ENCODE peak calls at places on chromosomes 6 and 20, in five cellular contexts. E is activated naive CD8-positive, alpha-beta T cell treated with anti-CD3 and anti-CD28 coated beads, Interleukin-2, amount 50 U/mL, for 24 hours; K is effector memory CD8-positive, alpha-beta T cell; D is activated naive CD4-positive, alpha-beta T cell treated with anti-CD3 and anti-CD28 coated beads, Interleukin-2, amount 50 U/mL, for 72 hours; S is activated B cell treated with CpG ODN at 0.5 μM for 24 hours. Y is an unnamed sample.

GRCh38 chr6:155219858-155220301 is 43.9 kb upstream of the CLDN20 start:
- ATAC-seq in E (no peak), K (no peak), D (no peak), S (no peak), Y (no peak)

GRCh38 chr6:149615805-149616204 is 32.7 kb downstream of the KATNA1 start:
- ATAC-seq in E (no peak), K (no peak), D (no peak), S (no peak), Y (no peak)

GRCh38 chr6:168249746-168250145 is 69.8 kb downstream of the DACT2 start:
- ATAC-seq in E (no peak), K (no peak), D (no peak), S (no peak), Y (peak; percentile 5)

GRCh38 chr6:100946021-100946540 is 65.0 kb upstream of the ASCC3 start:
- ATAC-seq in E (no peak), K (no peak), D (no peak), S (no peak), Y (no peak)

GRCh38 chr6:85459224-85459901 is 9.5 kb downstream of the NT5E start:
- ATAC-seq in E (no peak), K (no peak), D (no peak), S (no peak), Y (no peak)

GRCh38 chr20:7085448-7085847 is 318.0 kb downstream of the BMP2 start:
- ATAC-seq in E (no peak), K (no peak), D (no peak), S (no peak), Y (no peak)

GRCh38 chr20:54494303-54495006 is 19.1 kb downstream of the DOK5 start:
- ATAC-seq in E (no peak), K (no peak), D (no peak), S (no peak), Y (no peak)

GRCh38 chr20:12053348-12053747 is 135.7 kb downstream of the BTBD3 start:
- ATAC-seq in E (no peak), K (no peak), D (peak; percentile 36), S (peak; percentile 31), Y (no peak)

GRCh38 chr6:155583997-155584396 is 128.4 kb upstream of the NOX3 start:
- ATAC-seq in E (no peak), K (no peak), D (no peak), S (no peak), Y (no peak)

GRCh38 chr6:24924956-24925355 is 10.8 kb downstream of the RIPOR2 start:
- ATAC-seq in E (peak; percentile 55), K (peak; percentile 15), D (peak; percentile 59), S (peak; percentile 20), Y (peak; percentile 65)

GRCh38 chr6:147126618-147127022 is 77.6 kb upstream of the STXBP5 start:
- ATAC-seq in E (no peak), K (no peak), D (no peak), S (no peak), Y (no peak)

GRCh38 chr20:20734475-20734948 is 22.1 kb upstream of the RALGAPA2 start:
- ATAC-seq in E (peak; percentile 90), K (peak; percentile 27), D (peak; percentile 92), S (peak; percentile 31), Y (peak; percentile 44)

GRCh38 chr20:53244711-53245110 is 272.6 kb downstream of the TSHZ2 start:
- ATAC-seq in E (no peak), K (no peak), D (no peak), S (no peak), Y (no peak)

GRCh38 chr6:165880721-165881120 is 217.7 kb upstream of the PDE10A start:
- ATAC-seq in E (no peak), K (no peak), D (no peak), S (no peak), Y (no peak)

GRCh38 chr6:30450548-30450907 is 38.8 kb upstream of the HLA-E start:
- ATAC-seq in E (peak; percentile 14), K (peak; percentile 35), D (peak; percentile 11), S (no peak), Y (peak; percentile 38)

GRCh38 chr6:45791181-45791580 is 224.5 kb downstream of the CLIC5 start:
- ATAC-seq in E (no peak), K (no peak), D (no peak), S (no peak), Y (peak; percentile 78)

GRCh38 chr6:5941188-5941587 is 65.5 kb downstream of the NRN1 start:
- ATAC-seq in E (no peak), K (no peak), D (no peak), S (no peak), Y (no peak)

GRCh38 chr6:157800420-157801237 is 22.4 kb upstream of the SNX9 start:
- ATAC-seq in E (peak; percentile 91), K (no peak), D (peak; percentile 88), S (peak; percentile 90), Y (peak; percentile 83)

GRCh38 chr20:38237381-38237780 is 23.2 kb downstream of the KIAA1755 start:
- ATAC-seq in E (no peak), K (no peak), D (no peak), S (no peak), Y (no peak)

GRCh38 chr20:24658920-24659660 is 189.7 kb downstream of the SYNDIG1 start:
- ATAC-seq in E (no peak), K (no peak), D (no peak), S (no peak), Y (no peak)

GRCh38 chr6:86031713-86032112 is 389.0 kb upstream of the SYNCRIP start:
- ATAC-seq in E (no peak), K (no peak), D (no peak), S (no peak), Y (no peak)

GRCh38 chr6:25922301-25922700 is 8.2 kb downstream of the SLC17A2 start:
- ATAC-seq in E (no peak), K (no peak), D (no peak), S (no peak), Y (no peak)

GRCh38 chr6:151633517-151634335 is 139.9 kb downstream of the CCDC170 start:
- ATAC-seq in E (no peak), K (no peak), D (no peak), S (no peak), Y (peak; percentile 18)

GRCh38 chr20:16664031-16664430 is 65.8 kb upstream of the SNRPB2 start:
- ATAC-seq in E (no peak), K (no peak), D (no peak), S (no peak), Y (no peak)

GRCh38 chr20:62638055-62638570 is 4.2 kb upstream of the SLCO4A1 start:
- ATAC-seq in E (no peak), K (no peak), D (no peak), S (no peak), Y (no peak)

GRCh38 chr6:28303570-28303969 is 22.2 kb downstream of the PGBD1 start:
- ATAC-seq in E (peak; percentile 76), K (peak; percentile 45), D (peak; percentile 28), S (no peak), Y (peak; percentile 82)

GRCh38 chr6:170225852-170226417 is 64.9 kb downstream of the DLL1 start:
- ATAC-seq in E (no peak), K (no peak), D (no peak), S (no peak), Y (no peak)

GRCh38 chr6:30752164-30752927 is 8.0 kb upstream of the IER3 start:
- ATAC-seq in E (peak; percentile 64), K (no peak), D (no peak), S (no peak), Y (peak; percentile 51)

GRCh38 chr20:45095753-45096371 is 5.1 kb downstream of the KCNS1 start:
- ATAC-seq in E (peak; percentile 47), K (peak; percentile 69), D (peak; percentile 74), S (peak; percentile 65), Y (peak; percentile 55)

GRCh38 chr6:87572031-87572430 is 17.8 kb downstream of the RARS2 start:
- ATAC-seq in E (no peak), K (no peak), D (no peak), S (no peak), Y (no peak)

GRCh38 chr6:136723780-136724179 is 68.5 kb downstream of the MAP3K5 start:
- ATAC-seq in E (peak; percentile 73), K (peak; percentile 99), D (peak; percentile 56), S (peak; percentile 89), Y (peak; percentile 58)

GRCh38 chr6:134830945-134831344 is 119.0 kb downstream of the ALDH8A1 start:
- ATAC-seq in E (no peak), K (no peak), D (no peak), S (no peak), Y (no peak)

GRCh38 chr6:50804283-50804682 is 14.4 kb upstream of the TFAP2B start:
- ATAC-seq in E (no peak), K (no peak), D (no peak), S (no peak), Y (no peak)

GRCh38 chr6:143097224-143097795 is 36.6 kb downstream of the AIG1 start:
- ATAC-seq in E (peak; percentile 63), K (peak; percentile 74), D (peak; percentile 67), S (no peak), Y (peak; percentile 96)

GRCh38 chr6:90019216-90019615 is 124.9 kb downstream of the GJA10 start:
- ATAC-seq in E (no peak), K (no peak), D (no peak), S (no peak), Y (no peak)